ENCODE peak calls at places on chromosomes 1 and 21, in ten cellular contexts. One of them, this sample, is unnamed.

GRCh38 chr1:47611992-47612391 is 174.1 kb downstream of the FOXD2 start:
- DNase-seq in GM23338: no peak
- DNase-seq in CD8-positive, alpha-beta memory T cell: no peak
- DNase-seq in brain microvascular endothelial cell: no peak
- DNase-seq in thoracic aorta: no peak
- DNase-seq in GM12865: no peak
- DNase-seq in lower lobe of right lung: no peak
- DNase-seq in pancreas: no peak
- DNase-seq in IMR-90: no peak
- DNase-seq in CD4-positive, CD25-positive, alpha-beta regulatory T cell: no peak
- DNase-seq in this sample: no peak

GRCh38 chr1:25657786-25658760 is 41.5 kb downstream of the MAN1C1 start:
- DNase-seq in GM23338: no peak
- DNase-seq in CD8-positive, alpha-beta memory T cell: no peak
- DNase-seq in brain microvascular endothelial cell: no peak
- DNase-seq in thoracic aorta: no peak
- DNase-seq in GM12865: no peak
- DNase-seq in lower lobe of right lung: no peak
- DNase-seq in pancreas: no peak
- DNase-seq in IMR-90: no peak
- DNase-seq in CD4-positive, CD25-positive, alpha-beta regulatory T cell: no peak
- DNase-seq in this sample: no peak

GRCh38 chr1:226108935-226109828 is 46.7 kb downstream of the H3-3A start:
- DNase-seq in GM23338: no peak
- DNase-seq in CD8-positive, alpha-beta memory T cell: no peak
- DNase-seq in brain microvascular endothelial cell: peak
- DNase-seq in thoracic aorta: no peak
- DNase-seq in GM12865: no peak
- DNase-seq in lower lobe of right lung: no peak
- DNase-seq in pancreas: no peak
- DNase-seq in IMR-90: peak
- DNase-seq in CD4-positive, CD25-positive, alpha-beta regulatory T cell: no peak
- DNase-seq in this sample: no peak

GRCh38 chr1:192907545-192908243 is 98.9 kb downstream of the RGS2 start:
- DNase-seq in GM23338: no peak
- DNase-seq in CD8-positive, alpha-beta memory T cell: no peak
- DNase-seq in brain microvascular endothelial cell: peak
- DNase-seq in thoracic aorta: no peak
- DNase-seq in GM12865: peak
- DNase-seq in lower lobe of right lung: no peak
- DNase-seq in pancreas: no peak
- DNase-seq in IMR-90: peak
- DNase-seq in CD4-positive, CD25-positive, alpha-beta regulatory T cell: no peak
- DNase-seq in this sample: no peak

GRCh38 chr1:110718452-110718851 is 43.7 kb upstream of the KCNA3 start:
- DNase-seq in GM23338: no peak
- DNase-seq in CD8-positive, alpha-beta memory T cell: no peak
- DNase-seq in brain microvascular endothelial cell: no peak
- DNase-seq in thoracic aorta: no peak
- DNase-seq in GM12865: no peak
- DNase-seq in lower lobe of right lung: no peak
- DNase-seq in pancreas: no peak
- DNase-seq in IMR-90: no peak
- DNase-seq in CD4-positive, CD25-positive, alpha-beta regulatory T cell: no peak
- DNase-seq in this sample: no peak

GRCh38 chr1:82225407-82226197 is 424.9 kb downstream of the ADGRL2 start:
- DNase-seq in GM23338: no peak
- DNase-seq in CD8-positive, alpha-beta memory T cell: no peak
- DNase-seq in brain microvascular endothelial cell: peak
- DNase-seq in thoracic aorta: no peak
- DNase-seq in GM12865: peak
- DNase-seq in lower lobe of right lung: no peak
- DNase-seq in pancreas: no peak
- DNase-seq in IMR-90: no peak
- DNase-seq in CD4-positive, CD25-positive, alpha-beta regulatory T cell: no peak
- DNase-seq in this sample: no peak

GRCh38 chr1:204520834-204521709 is 4.9 kb downstream of the MDM4 start:
- DNase-seq in GM23338: no peak
- DNase-seq in CD8-positive, alpha-beta memory T cell: peak
- DNase-seq in brain microvascular endothelial cell: peak
- DNase-seq in thoracic aorta: no peak
- DNase-seq in GM12865: peak
- DNase-seq in lower lobe of right lung: no peak
- DNase-seq in pancreas: no peak
- DNase-seq in IMR-90: peak
- DNase-seq in CD4-positive, CD25-positive, alpha-beta regulatory T cell: peak
- DNase-seq in this sample: peak

GRCh38 chr1:22177354-22178003 is 34.6 kb upstream of the WNT4 start:
- DNase-seq in GM23338: no peak
- DNase-seq in CD8-positive, alpha-beta memory T cell: no peak
- DNase-seq in brain microvascular endothelial cell: no peak
- DNase-seq in thoracic aorta: no peak
- DNase-seq in GM12865: peak
- DNase-seq in lower lobe of right lung: no peak
- DNase-seq in pancreas: no peak
- DNase-seq in IMR-90: no peak
- DNase-seq in CD4-positive, CD25-positive, alpha-beta regulatory T cell: no peak
- DNase-seq in this sample: no peak

GRCh38 chr1:182685186-182685585 is 799 bp upstream of the RGS8 start:
- DNase-seq in GM23338: no peak
- DNase-seq in CD8-positive, alpha-beta memory T cell: no peak
- DNase-seq in brain microvascular endothelial cell: no peak
- DNase-seq in thoracic aorta: no peak
- DNase-seq in GM12865: no peak
- DNase-seq in lower lobe of right lung: no peak
- DNase-seq in pancreas: no peak
- DNase-seq in IMR-90: no peak
- DNase-seq in CD4-positive, CD25-positive, alpha-beta regulatory T cell: no peak
- DNase-seq in this sample: no peak

GRCh38 chr1:214447557-214447871 is 103.9 kb downstream of the PTPN14 start:
- DNase-seq in GM23338: no peak
- DNase-seq in CD8-positive, alpha-beta memory T cell: no peak
- DNase-seq in brain microvascular endothelial cell: no peak
- DNase-seq in thoracic aorta: no peak
- DNase-seq in GM12865: no peak
- DNase-seq in lower lobe of right lung: no peak
- DNase-seq in pancreas: no peak
- DNase-seq in IMR-90: no peak
- DNase-seq in CD4-positive, CD25-positive, alpha-beta regulatory T cell: no peak
- DNase-seq in this sample: no peak

GRCh38 chr1:44318097-44319088 is 36.7 kb downstream of the ERI3 start:
- DNase-seq in GM23338: peak
- DNase-seq in CD8-positive, alpha-beta memory T cell: peak
- DNase-seq in brain microvascular endothelial cell: peak
- DNase-seq in thoracic aorta: no peak
- DNase-seq in GM12865: peak
- DNase-seq in lower lobe of right lung: no peak
- DNase-seq in pancreas: peak
- DNase-seq in IMR-90: peak
- DNase-seq in CD4-positive, CD25-positive, alpha-beta regulatory T cell: peak
- DNase-seq in this sample: peak

DNA sequence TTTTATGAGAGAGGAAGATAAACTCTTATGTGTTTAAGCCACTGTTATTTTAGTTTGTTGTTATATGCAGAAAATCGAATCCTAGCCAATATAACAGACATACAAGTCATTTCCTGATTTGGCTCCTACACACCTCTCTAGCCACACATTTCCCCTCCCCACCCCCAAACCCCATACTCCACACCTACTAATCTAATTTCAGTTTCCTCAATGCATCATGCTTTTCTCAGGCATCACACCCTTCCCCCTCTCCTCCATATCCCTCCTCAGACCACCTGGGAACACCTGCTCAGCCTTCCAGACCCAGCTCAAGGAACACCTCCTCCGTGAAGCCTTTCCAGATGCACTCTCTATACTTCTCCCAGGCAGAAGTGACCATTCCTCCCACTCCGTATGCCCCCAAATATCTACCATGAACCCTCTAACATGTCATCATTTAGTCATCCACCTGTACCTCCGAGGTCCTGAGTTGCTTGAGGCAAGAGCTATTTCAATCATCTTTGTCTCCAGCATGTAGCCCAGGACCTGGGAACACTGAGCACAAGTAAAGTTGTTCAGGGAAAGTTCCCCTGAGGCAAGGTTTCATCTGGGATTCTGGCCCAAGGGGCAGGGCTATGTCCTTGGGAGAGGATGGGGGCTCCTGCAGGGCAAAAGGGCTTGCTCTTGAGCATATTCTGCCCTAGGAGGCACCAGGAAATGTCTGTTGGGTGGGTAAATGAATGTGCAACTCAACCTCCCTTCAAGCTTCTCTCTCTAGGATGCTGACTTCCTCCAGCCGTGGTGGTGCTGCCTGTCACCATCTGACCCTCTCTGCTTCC is 126.8 kb downstream of the HIVEP3 start:
- DNase-seq in GM23338: no peak
- DNase-seq in CD8-positive, alpha-beta memory T cell: no peak
- DNase-seq in brain microvascular endothelial cell: no peak
- DNase-seq in thoracic aorta: no peak
- DNase-seq in GM12865: peak
- DNase-seq in lower lobe of right lung: no peak
- DNase-seq in pancreas: no peak
- DNase-seq in IMR-90: no peak
- DNase-seq in CD4-positive, CD25-positive, alpha-beta regulatory T cell: no peak
- DNase-seq in this sample: peak
- H3K4me3 ChIP-seq in GM23338: no peak
- H3K4me3 ChIP-seq in CD8-positive, alpha-beta memory T cell: no peak
- H3K4me3 ChIP-seq in brain microvascular endothelial cell: no peak
- H3K4me3 ChIP-seq in thoracic aorta: no peak
- H3K4me3 ChIP-seq in GM12865: no peak
- H3K4me3 ChIP-seq in lower lobe of right lung: no peak
- H3K4me3 ChIP-seq in pancreas: no peak
- H3K4me3 ChIP-seq in IMR-90: no peak
- H3K4me3 ChIP-seq in CD4-positive, CD25-positive, alpha-beta regulatory T cell: peak
- H3K4me3 ChIP-seq in this sample: no peak

GRCh38 chr1:155080250-155081228 is 1.9 kb downstream of the EFNA3 start:
- DNase-seq in GM23338: peak
- DNase-seq in CD8-positive, alpha-beta memory T cell: peak
- DNase-seq in brain microvascular endothelial cell: no peak
- DNase-seq in thoracic aorta: no peak
- DNase-seq in GM12865: no peak
- DNase-seq in lower lobe of right lung: no peak
- DNase-seq in pancreas: no peak
- DNase-seq in IMR-90: no peak
- DNase-seq in CD4-positive, CD25-positive, alpha-beta regulatory T cell: peak
- DNase-seq in this sample: peak
- H3K4me3 ChIP-seq in GM23338: peak
- H3K4me3 ChIP-seq in CD8-positive, alpha-beta memory T cell: peak
- H3K4me3 ChIP-seq in brain microvascular endothelial cell: no peak
- H3K4me3 ChIP-seq in thoracic aorta: peak
- H3K4me3 ChIP-seq in GM12865: no peak
- H3K4me3 ChIP-seq in lower lobe of right lung: peak
- H3K4me3 ChIP-seq in pancreas: peak
- H3K4me3 ChIP-seq in IMR-90: no peak
- H3K4me3 ChIP-seq in CD4-positive, CD25-positive, alpha-beta regulatory T cell: peak
- H3K4me3 ChIP-seq in this sample: peak

GRCh38 chr21:14273736-14274538 is 58.0 kb downstream of the RBM11 start:
- DNase-seq in GM23338: peak
- DNase-seq in CD8-positive, alpha-beta memory T cell: no peak
- DNase-seq in brain microvascular endothelial cell: no peak
- DNase-seq in thoracic aorta: no peak
- DNase-seq in GM12865: no peak
- DNase-seq in lower lobe of right lung: peak
- DNase-seq in pancreas: peak
- DNase-seq in IMR-90: no peak
- DNase-seq in CD4-positive, CD25-positive, alpha-beta regulatory T cell: no peak
- DNase-seq in this sample: no peak
- H3K4me3 ChIP-seq in GM23338: peak
- H3K4me3 ChIP-seq in CD8-positive, alpha-beta memory T cell: no peak
- H3K4me3 ChIP-seq in brain microvascular endothelial cell: no peak
- H3K4me3 ChIP-seq in thoracic aorta: peak
- H3K4me3 ChIP-seq in GM12865: no peak
- H3K4me3 ChIP-seq in lower lobe of right lung: peak
- H3K4me3 ChIP-seq in pancreas: peak
- H3K4me3 ChIP-seq in IMR-90: no peak
- H3K4me3 ChIP-seq in CD4-positive, CD25-positive, alpha-beta regulatory T cell: no peak
- H3K4me3 ChIP-seq in this sample: no peak

GRCh38 chr21:25561668-25562641 is 45.3 kb downstream of the MRPL39 start:
- DNase-seq in GM23338: peak
- DNase-seq in CD8-positive, alpha-beta memory T cell: peak
- DNase-seq in brain microvascular endothelial cell: peak
- DNase-seq in thoracic aorta: no peak
- DNase-seq in GM12865: peak
- DNase-seq in lower lobe of right lung: peak
- DNase-seq in pancreas: peak
- DNase-seq in IMR-90: peak
- DNase-seq in CD4-positive, CD25-positive, alpha-beta regulatory T cell: peak
- DNase-seq in this sample: no peak

GRCh38 chr21:25558123-25558522 is 49.2 kb downstream of the MRPL39 start:
- DNase-seq in GM23338: no peak
- DNase-seq in CD8-positive, alpha-beta memory T cell: no peak
- DNase-seq in brain microvascular endothelial cell: no peak
- DNase-seq in thoracic aorta: no peak
- DNase-seq in GM12865: no peak
- DNase-seq in lower lobe of right lung: no peak
- DNase-seq in pancreas: no peak
- DNase-seq in IMR-90: no peak
- DNase-seq in CD4-positive, CD25-positive, alpha-beta regulatory T cell: no peak
- DNase-seq in this sample: no peak

GRCh38 chr21:25562660-25563059 is 44.6 kb downstream of the MRPL39 start:
- DNase-seq in GM23338: no peak
- DNase-seq in CD8-positive, alpha-beta memory T cell: no peak
- DNase-seq in brain microvascular endothelial cell: no peak
- DNase-seq in thoracic aorta: no peak
- DNase-seq in GM12865: peak
- DNase-seq in lower lobe of right lung: no peak
- DNase-seq in pancreas: no peak
- DNase-seq in IMR-90: no peak
- DNase-seq in CD4-positive, CD25-positive, alpha-beta regulatory T cell: no peak
- DNase-seq in this sample: no peak

GRCh38 chr21:25557170-25557569 is 50.1 kb downstream of the MRPL39 start:
- DNase-seq in GM23338: no peak
- DNase-seq in CD8-positive, alpha-beta memory T cell: no peak
- DNase-seq in brain microvascular endothelial cell: no peak
- DNase-seq in thoracic aorta: no peak
- DNase-seq in GM12865: no peak
- DNase-seq in lower lobe of right lung: no peak
- DNase-seq in pancreas: no peak
- DNase-seq in IMR-90: peak
- DNase-seq in CD4-positive, CD25-positive, alpha-beta regulatory T cell: no peak
- DNase-seq in this sample: no peak

DNA sequence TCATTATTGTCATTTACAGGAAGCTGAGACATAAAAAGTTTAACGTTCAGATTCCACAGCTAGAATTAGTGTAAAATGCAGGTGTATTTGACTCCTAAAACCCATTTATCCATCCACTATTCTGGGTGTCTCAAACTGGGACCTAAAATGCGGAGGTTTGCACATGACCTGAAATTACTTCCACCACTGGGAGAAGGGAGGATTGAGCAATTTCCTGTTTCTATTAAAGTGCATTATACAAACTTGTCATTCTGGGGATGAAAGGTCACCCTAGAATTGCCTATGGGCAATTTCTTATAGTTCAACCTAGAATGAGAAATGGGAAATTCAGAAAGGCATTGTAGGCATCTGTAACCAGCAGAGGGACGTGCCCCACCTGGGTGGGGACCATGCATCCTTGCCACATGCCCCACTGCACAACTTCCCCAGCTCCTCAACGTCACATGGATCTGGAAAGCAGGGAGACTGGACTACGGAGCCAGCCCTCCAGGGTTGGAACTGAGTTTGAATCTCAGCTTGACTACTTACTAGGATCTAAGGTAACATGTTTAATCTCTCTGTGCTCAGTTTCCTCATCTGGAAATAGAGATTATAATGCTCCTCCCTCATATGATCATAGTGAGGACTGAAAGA is 47.0 kb downstream of the MRPL39 start:
- DNase-seq in GM23338: no peak
- DNase-seq in CD8-positive, alpha-beta memory T cell: no peak
- DNase-seq in brain microvascular endothelial cell: no peak
- DNase-seq in thoracic aorta: no peak
- DNase-seq in GM12865: peak
- DNase-seq in lower lobe of right lung: peak
- DNase-seq in pancreas: no peak
- DNase-seq in IMR-90: no peak
- DNase-seq in CD4-positive, CD25-positive, alpha-beta regulatory T cell: no peak
- DNase-seq in this sample: no peak
- H3K4me3 ChIP-seq in GM23338: no peak
- H3K4me3 ChIP-seq in CD8-positive, alpha-beta memory T cell: no peak
- H3K4me3 ChIP-seq in brain microvascular endothelial cell: no peak
- H3K4me3 ChIP-seq in thoracic aorta: no peak
- H3K4me3 ChIP-seq in GM12865: peak
- H3K4me3 ChIP-seq in lower lobe of right lung: no peak
- H3K4me3 ChIP-seq in pancreas: no peak
- H3K4me3 ChIP-seq in IMR-90: no peak
- H3K4me3 ChIP-seq in CD4-positive, CD25-positive, alpha-beta regulatory T cell: no peak
- H3K4me3 ChIP-seq in this sample: no peak